ENCODE peak calls at places on chromosome 10, in seven cellular contexts. One of them, this sample, is unnamed.

GRCh38 chr10:5592070-5592469 is 67.3 kb downstream of the CALML3 start:
- DNase-seq in right lobe of liver: no peak
- DNase-seq in AG04450: no peak
- DNase-seq in AG09319: no peak
- DNase-seq in IMR-90: no peak
- DNase-seq in AG09309: no peak
- DNase-seq in WERI-Rb-1: no peak
- DNase-seq in this sample: no peak

GRCh38 chr10:110783509-110784103 is 88.1 kb upstream of the PDCD4 start:
- DNase-seq in AG04450: no peak
- DNase-seq in WERI-Rb-1: no peak
- DNase-seq in IMR-90: peak; percentile 4
- DNase-seq in AG09319: no peak
- DNase-seq in AG09309: no peak
- DNase-seq in right lobe of liver: no peak
- DNase-seq in this sample: no peak

GRCh38 chr10:73888514-73888913 is 14.2 kb upstream of the CAMK2G start:
- DNase-seq in AG09309: no peak
- DNase-seq in WERI-Rb-1: no peak
- DNase-seq in AG09319: no peak
- DNase-seq in IMR-90: peak; percentile 21
- DNase-seq in AG04450: no peak
- DNase-seq in right lobe of liver: no peak
- DNase-seq in this sample: no peak

GRCh38 chr10:16811765-16812164 is 5.5 kb downstream of the RSU1 start:
- DNase-seq in IMR-90: no peak
- DNase-seq in AG04450: no peak
- DNase-seq in right lobe of liver: no peak
- DNase-seq in AG09319: no peak
- DNase-seq in WERI-Rb-1: no peak
- DNase-seq in AG09309: no peak
- DNase-seq in this sample: no peak

GRCh38 chr10:1474376-1475094 is 262.8 kb downstream of the ADARB2 start:
- DNase-seq in AG04450: no peak
- DNase-seq in right lobe of liver: no peak
- DNase-seq in IMR-90: no peak
- DNase-seq in AG09309: no peak
- DNase-seq in AG09319: no peak
- DNase-seq in WERI-Rb-1: no peak
- DNase-seq in this sample: no peak

GRCh38 chr10:34988397-34989067 is 101.6 kb downstream of the CUL2 start:
- DNase-seq in IMR-90: no peak
- DNase-seq in AG04450: no peak
- DNase-seq in right lobe of liver: no peak
- DNase-seq in AG09309: no peak
- DNase-seq in WERI-Rb-1: peak; percentile 52
- DNase-seq in AG09319: no peak
- DNase-seq in this sample: no peak

GRCh38 chr10:119227825-119228224 is 20.5 kb downstream of the GRK5 start:
- DNase-seq in AG09309: no peak
- DNase-seq in AG09319: no peak
- DNase-seq in WERI-Rb-1: no peak
- DNase-seq in right lobe of liver: no peak
- DNase-seq in AG04450: no peak
- DNase-seq in IMR-90: no peak
- DNase-seq in this sample: no peak

GRCh38 chr10:22481687-22482539 is 136.6 kb downstream of the SPAG6 start:
- DNase-seq in AG09309: no peak
- DNase-seq in WERI-Rb-1: no peak
- DNase-seq in AG09319: no peak
- DNase-seq in IMR-90: no peak
- DNase-seq in AG04450: no peak
- DNase-seq in right lobe of liver: no peak
- DNase-seq in this sample: no peak

GRCh38 chr10:99598781-99599481 is 21.3 kb downstream of the SLC25A28 start:
- DNase-seq in AG09319: no peak
- DNase-seq in AG09309: no peak
- DNase-seq in WERI-Rb-1: no peak
- DNase-seq in AG04450: no peak
- DNase-seq in IMR-90: no peak
- DNase-seq in right lobe of liver: no peak
- DNase-seq in this sample: no peak

GRCh38 chr10:113648478-113648877 is 15.4 kb downstream of the NRAP start:
- DNase-seq in AG04450: no peak
- DNase-seq in AG09319: no peak
- DNase-seq in WERI-Rb-1: no peak
- DNase-seq in IMR-90: no peak
- DNase-seq in AG09309: no peak
- DNase-seq in right lobe of liver: no peak
- DNase-seq in this sample: no peak

GRCh38 chr10:111077715-111078504 is 1.1 kb downstream of the ADRA2A start:
- DNase-seq in AG09309: no peak
- DNase-seq in right lobe of liver: peak; percentile 49
- DNase-seq in AG09319: no peak
- DNase-seq in AG04450: no peak
- DNase-seq in IMR-90: no peak
- DNase-seq in WERI-Rb-1: no peak
- DNase-seq in this sample: no peak

GRCh38 chr10:95758351-95759025 is 2.5 kb downstream of the ENTPD1 start:
- DNase-seq in AG09309: no peak
- DNase-seq in right lobe of liver: no peak
- DNase-seq in AG09319: no peak
- DNase-seq in WERI-Rb-1: no peak
- DNase-seq in IMR-90: peak; percentile 6
- DNase-seq in AG04450: no peak
- DNase-seq in this sample: no peak

GRCh38 chr10:100978121-100978895 is 9.0 kb downstream of the MRPL43 start:
- DNase-seq in IMR-90: no peak
- DNase-seq in AG09319: no peak
- DNase-seq in AG04450: no peak
- DNase-seq in right lobe of liver: no peak
- DNase-seq in WERI-Rb-1: no peak
- DNase-seq in AG09309: no peak
- DNase-seq in this sample: no peak

GRCh38 chr10:86139066-86139657 is 227.4 kb downstream of the GRID1 start:
- DNase-seq in AG09309: no peak
- DNase-seq in AG04450: no peak
- DNase-seq in AG09319: no peak
- DNase-seq in WERI-Rb-1: peak; percentile 63
- DNase-seq in IMR-90: no peak
- DNase-seq in right lobe of liver: no peak
- DNase-seq in this sample: no peak

GRCh38 chr10:103841519-103841918 is 13.9 kb downstream of the SH3PXD2A start:
- DNase-seq in AG09319: no peak
- DNase-seq in right lobe of liver: no peak
- DNase-seq in WERI-Rb-1: no peak
- DNase-seq in IMR-90: no peak
- DNase-seq in AG09309: no peak
- DNase-seq in AG04450: no peak
- DNase-seq in this sample: no peak

GRCh38 chr10:8048281-8049008 is 6.0 kb upstream of the GATA3 start:
- DNase-seq in AG09319: no peak
- DNase-seq in AG09309: no peak
- DNase-seq in IMR-90: no peak
- DNase-seq in AG04450: no peak
- DNase-seq in WERI-Rb-1: no peak
- DNase-seq in right lobe of liver: no peak
- DNase-seq in this sample: no peak

GRCh38 chr10:130195746-130196294 is 59.6 kb downstream of the GLRX3 start:
- DNase-seq in AG04450: no peak
- DNase-seq in AG09309: no peak
- DNase-seq in right lobe of liver: no peak
- DNase-seq in WERI-Rb-1: no peak
- DNase-seq in IMR-90: no peak
- DNase-seq in AG09319: no peak
- DNase-seq in this sample: no peak

GRCh38 chr10:43235070-43235900 is 31.6 kb downstream of the RASGEF1A start:
- DNase-seq in IMR-90: no peak
- DNase-seq in AG09309: no peak
- DNase-seq in AG04450: no peak
- DNase-seq in right lobe of liver: peak; percentile 10
- DNase-seq in AG09319: no peak
- DNase-seq in WERI-Rb-1: peak; percentile 2
- DNase-seq in this sample: peak; percentile 7

GRCh38 chr10:48701139-48701901 is 16.6 kb downstream of the WDFY4 start:
- DNase-seq in AG09309: no peak
- DNase-seq in AG09319: no peak
- DNase-seq in WERI-Rb-1: no peak
- DNase-seq in AG04450: no peak
- DNase-seq in IMR-90: no peak
- DNase-seq in right lobe of liver: no peak
- DNase-seq in this sample: no peak
- TF ChIP-seq CTCF in AG09309: no peak
- TF ChIP-seq CTCF in AG09319: no peak
- TF ChIP-seq CTCF in WERI-Rb-1: no peak
- TF ChIP-seq CTCF in AG04450: no peak
- TF ChIP-seq CTCF in IMR-90: no peak
- TF ChIP-seq CTCF in right lobe of liver: no peak
- TF ChIP-seq CTCF in this sample: no peak

GRCh38 chr10:29409241-29410051 is 120.6 kb downstream of the LYZL1 start:
- DNase-seq in AG09309: peak; percentile 14
- DNase-seq in IMR-90: peak; percentile 61
- DNase-seq in right lobe of liver: peak; percentile 81
- DNase-seq in AG09319: peak; percentile 22
- DNase-seq in AG04450: peak; percentile 8
- DNase-seq in WERI-Rb-1: no peak
- DNase-seq in this sample: no peak
- TF ChIP-seq CTCF in AG09309: no peak
- TF ChIP-seq CTCF in IMR-90: peak; percentile 4
- TF ChIP-seq CTCF in right lobe of liver: no peak
- TF ChIP-seq CTCF in AG09319: no peak
- TF ChIP-seq CTCF in AG04450: peak; percentile 1
- TF ChIP-seq CTCF in WERI-Rb-1: no peak
- TF ChIP-seq CTCF in this sample: no peak

GRCh38 chr10:47309403-47310089 is 9.5 kb downstream of the GDF10 start:
- DNase-seq in right lobe of liver: no peak
- DNase-seq in AG09319: no peak
- DNase-seq in AG04450: no peak
- DNase-seq in IMR-90: no peak
- DNase-seq in AG09309: no peak
- DNase-seq in WERI-Rb-1: peak; percentile 32
- DNase-seq in this sample: no peak
- TF ChIP-seq CTCF in right lobe of liver: no peak
- TF ChIP-seq CTCF in AG09319: peak; percentile 28
- TF ChIP-seq CTCF in AG04450: peak; percentile 43
- TF ChIP-seq CTCF in IMR-90: peak; percentile 47
- TF ChIP-seq CTCF in AG09309: peak; percentile 42
- TF ChIP-seq CTCF in WERI-Rb-1: peak; percentile 71
- TF ChIP-seq CTCF in this sample: peak; percentile 32

DNA sequence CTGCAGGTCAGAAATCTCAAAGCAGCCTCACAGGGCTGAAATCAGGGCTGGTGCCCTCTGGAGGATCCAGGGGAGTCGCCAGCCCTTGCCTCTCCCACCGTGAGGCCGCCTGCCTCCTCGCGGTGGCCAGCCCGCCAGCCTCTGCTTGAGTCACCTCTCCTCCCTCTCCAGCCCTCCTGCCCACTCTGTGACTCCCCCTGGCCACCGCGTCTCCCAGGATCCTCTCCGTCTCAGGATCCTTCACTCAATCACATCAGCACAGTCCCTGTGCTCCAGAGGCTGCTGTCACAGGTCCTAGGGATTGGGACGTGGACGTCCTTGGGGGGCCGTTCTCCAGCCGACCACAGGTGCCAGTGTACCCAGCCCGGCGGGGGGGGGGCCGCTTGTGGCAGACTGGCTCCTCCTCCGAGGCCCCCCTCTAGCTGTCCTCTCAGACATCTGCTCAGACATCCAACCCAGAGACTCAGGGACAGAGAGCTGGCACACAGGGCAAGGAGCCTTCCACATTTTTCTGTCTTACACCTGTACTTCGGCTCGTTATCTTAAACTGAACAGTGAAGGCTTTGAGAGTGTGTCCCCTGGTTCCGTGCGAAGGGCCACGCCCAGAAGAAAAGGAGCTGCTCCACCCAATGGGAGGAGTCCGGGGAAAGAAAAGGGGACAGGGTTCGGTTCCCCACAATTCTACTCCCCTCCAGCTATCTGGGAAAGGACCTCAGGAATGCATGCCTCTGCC is 9.4 kb upstream of the PPP2R2D start:
- DNase-seq in IMR-90: peak; percentile 8
- DNase-seq in WERI-Rb-1: peak; percentile 59
- DNase-seq in AG04450: no peak
- DNase-seq in AG09319: no peak
- DNase-seq in AG09309: no peak
- DNase-seq in right lobe of liver: no peak
- DNase-seq in this sample: no peak
- TF ChIP-seq CTCF in IMR-90: peak; percentile 25
- TF ChIP-seq CTCF in WERI-Rb-1: peak; percentile 52
- TF ChIP-seq CTCF in AG04450: no peak
- TF ChIP-seq CTCF in AG09319: no peak
- TF ChIP-seq CTCF in AG09309: no peak
- TF ChIP-seq CTCF in right lobe of liver: no peak
- TF ChIP-seq CTCF in this sample: peak; percentile 40

DNA sequence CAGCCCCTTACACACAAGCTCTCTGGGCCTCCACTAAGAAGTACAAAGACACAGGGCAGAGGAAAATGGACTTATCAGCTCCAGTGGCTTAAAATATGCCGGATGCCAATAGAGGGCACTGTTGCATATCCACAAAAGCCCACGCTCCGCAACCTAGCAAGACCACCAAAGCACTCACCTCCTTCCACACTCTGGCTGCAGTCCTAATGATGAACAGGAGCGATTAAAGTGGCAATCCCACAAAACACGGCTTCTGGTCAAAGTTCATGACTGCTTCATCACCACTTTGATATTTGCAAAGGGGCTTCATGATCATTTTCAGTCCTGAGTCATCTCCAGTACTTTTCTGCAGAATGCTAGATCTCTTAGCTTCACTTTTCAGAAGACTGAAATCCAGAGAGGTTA is 158.3 kb upstream of the ITGB1 start:
- DNase-seq in AG09309: no peak
- DNase-seq in IMR-90: peak; percentile 83
- DNase-seq in WERI-Rb-1: peak; percentile 31
- DNase-seq in AG09319: no peak
- DNase-seq in right lobe of liver: no peak
- DNase-seq in AG04450: no peak
- DNase-seq in this sample: no peak
- TF ChIP-seq CTCF in AG09309: peak; percentile 63
- TF ChIP-seq CTCF in IMR-90: peak; percentile 56
- TF ChIP-seq CTCF in WERI-Rb-1: peak; percentile 61
- TF ChIP-seq CTCF in AG09319: peak; percentile 47
- TF ChIP-seq CTCF in right lobe of liver: peak; percentile 28
- TF ChIP-seq CTCF in AG04450: peak; percentile 63
- TF ChIP-seq CTCF in this sample: peak; percentile 65

DNA sequence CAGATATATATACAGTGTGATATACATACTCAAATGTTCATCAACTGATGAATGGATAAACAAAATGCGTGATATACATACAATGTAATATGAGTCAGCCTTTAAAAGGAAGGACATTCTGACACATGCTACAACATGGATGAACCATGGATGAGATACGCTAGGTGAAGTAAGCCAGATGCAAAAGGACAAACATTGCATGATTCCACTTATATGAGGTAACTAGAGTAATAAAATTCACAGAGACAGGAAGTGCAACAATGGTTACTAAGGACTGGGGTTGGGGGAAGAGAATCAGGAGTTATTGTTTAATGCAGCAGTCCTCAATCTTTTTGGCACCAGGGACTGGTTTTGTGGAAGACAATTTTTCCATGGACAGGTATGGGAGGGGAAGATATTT is 47.3 kb upstream of the PIK3AP1 start:
- DNase-seq in AG09319: no peak
- DNase-seq in WERI-Rb-1: no peak
- DNase-seq in AG04450: no peak
- DNase-seq in right lobe of liver: no peak
- DNase-seq in IMR-90: no peak
- DNase-seq in AG09309: no peak
- DNase-seq in this sample: no peak
- TF ChIP-seq CTCF in AG09319: no peak
- TF ChIP-seq CTCF in WERI-Rb-1: no peak
- TF ChIP-seq CTCF in AG04450: no peak
- TF ChIP-seq CTCF in right lobe of liver: no peak
- TF ChIP-seq CTCF in IMR-90: no peak
- TF ChIP-seq CTCF in AG09309: no peak
- TF ChIP-seq CTCF in this sample: no peak

GRCh38 chr10:46273506-46274477 is 13.0 kb upstream of the ANTXRL start:
- DNase-seq in AG04450: no peak
- DNase-seq in right lobe of liver: no peak
- DNase-seq in AG09319: no peak
- DNase-seq in AG09309: no peak
- DNase-seq in IMR-90: no peak
- DNase-seq in WERI-Rb-1: peak; percentile 47
- DNase-seq in this sample: peak; percentile 4
- TF ChIP-seq CTCF in AG04450: peak; percentile 3
- TF ChIP-seq CTCF in right lobe of liver: no peak
- TF ChIP-seq CTCF in AG09319: no peak
- TF ChIP-seq CTCF in AG09309: no peak
- TF ChIP-seq CTCF in IMR-90: peak; percentile 10
- TF ChIP-seq CTCF in WERI-Rb-1: peak; percentile 45
- TF ChIP-seq CTCF in this sample: peak; percentile 13

This sample was measured in progenitor cell of endocrine pancreas.